ENCODE peak calls at places on chromosomes 16 and 17, in eight cellular contexts. One of them, this sample, is unnamed.

GRCh38 chr17:42775534-42776098 is 2.4 kb downstream of the VPS25 start:
- DNase-seq in uterus: no peak
- DNase-seq in HCT116: no peak
- DNase-seq in neuronal stem cell: no peak
- DNase-seq in left ventricle myocardium inferior: no peak
- DNase-seq in ovary: no peak
- DNase-seq in right atrium auricular region: no peak
- DNase-seq in CD8-positive, alpha-beta memory T cell: no peak
- DNase-seq in this sample: no peak

GRCh38 chr17:3845361-3845753 is 689 bp downstream of the NCBP3 start:
- DNase-seq in neuronal stem cell: no peak
- DNase-seq in left ventricle myocardium inferior: no peak
- DNase-seq in CD8-positive, alpha-beta memory T cell: peak; percentile 17
- DNase-seq in right atrium auricular region: no peak
- DNase-seq in ovary: no peak
- DNase-seq in uterus: no peak
- DNase-seq in HCT116: no peak
- DNase-seq in this sample: no peak

GRCh38 chr17:3528604-3529511 is 28.8 kb downstream of the TRPV3 start:
- DNase-seq in HCT116: no peak
- DNase-seq in left ventricle myocardium inferior: no peak
- DNase-seq in CD8-positive, alpha-beta memory T cell: no peak
- DNase-seq in uterus: no peak
- DNase-seq in right atrium auricular region: no peak
- DNase-seq in neuronal stem cell: no peak
- DNase-seq in ovary: no peak
- DNase-seq in this sample: no peak

GRCh38 chr16:84340305-84341040 is 27.9 kb upstream of the ATP2C2 start:
- DNase-seq in uterus: no peak
- DNase-seq in ovary: no peak
- DNase-seq in CD8-positive, alpha-beta memory T cell: no peak
- DNase-seq in left ventricle myocardium inferior: no peak
- DNase-seq in HCT116: no peak
- DNase-seq in right atrium auricular region: no peak
- DNase-seq in neuronal stem cell: no peak
- DNase-seq in this sample: peak; percentile 89

GRCh38 chr17:48814504-48814903 is 2.5 kb downstream of the TTLL6 start:
- DNase-seq in right atrium auricular region: peak; percentile 70
- DNase-seq in ovary: peak; percentile 50
- DNase-seq in uterus: no peak
- DNase-seq in CD8-positive, alpha-beta memory T cell: peak; percentile 50
- DNase-seq in left ventricle myocardium inferior: peak; percentile 35
- DNase-seq in HCT116: peak; percentile 60
- DNase-seq in neuronal stem cell: peak; percentile 57
- DNase-seq in this sample: peak; percentile 94

GRCh38 chr16:19148189-19148588 is 19.9 kb upstream of the SYT17 start:
- DNase-seq in right atrium auricular region: no peak
- DNase-seq in CD8-positive, alpha-beta memory T cell: no peak
- DNase-seq in neuronal stem cell: no peak
- DNase-seq in uterus: no peak
- DNase-seq in HCT116: no peak
- DNase-seq in left ventricle myocardium inferior: no peak
- DNase-seq in ovary: no peak
- DNase-seq in this sample: no peak

GRCh38 chr16:59046335-59046734 is 312.2 kb upstream of the GOT2 start:
- DNase-seq in uterus: no peak
- DNase-seq in left ventricle myocardium inferior: no peak
- DNase-seq in neuronal stem cell: no peak
- DNase-seq in right atrium auricular region: no peak
- DNase-seq in CD8-positive, alpha-beta memory T cell: no peak
- DNase-seq in HCT116: no peak
- DNase-seq in ovary: no peak
- DNase-seq in this sample: no peak

GRCh38 chr17:56909742-56910508 is 3.9 kb downstream of the TRIM25 start:
- DNase-seq in left ventricle myocardium inferior: no peak
- DNase-seq in ovary: no peak
- DNase-seq in uterus: peak; percentile 53
- DNase-seq in CD8-positive, alpha-beta memory T cell: no peak
- DNase-seq in HCT116: no peak
- DNase-seq in right atrium auricular region: peak; percentile 73
- DNase-seq in neuronal stem cell: no peak
- DNase-seq in this sample: no peak

GRCh38 chr17:35728551-35728950 is 2.9 kb upstream of the RASL10B start:
- DNase-seq in CD8-positive, alpha-beta memory T cell: no peak
- DNase-seq in uterus: no peak
- DNase-seq in ovary: no peak
- DNase-seq in HCT116: no peak
- DNase-seq in neuronal stem cell: no peak
- DNase-seq in left ventricle myocardium inferior: no peak
- DNase-seq in right atrium auricular region: peak; percentile 49
- DNase-seq in this sample: no peak

GRCh38 chr17:10875984-10876555 is 38.2 kb upstream of the PIRT start:
- DNase-seq in uterus: peak; percentile 23
- DNase-seq in right atrium auricular region: no peak
- DNase-seq in neuronal stem cell: peak; percentile 52
- DNase-seq in ovary: peak; percentile 28
- DNase-seq in CD8-positive, alpha-beta memory T cell: no peak
- DNase-seq in left ventricle myocardium inferior: no peak
- DNase-seq in HCT116: peak; percentile 36
- DNase-seq in this sample: peak; percentile 54

GRCh38 chr17:7294614-7295153 is at the start of gene YBX2:
- DNase-seq in left ventricle myocardium inferior: peak; percentile 64
- DNase-seq in uterus: no peak
- DNase-seq in ovary: peak; percentile 34
- DNase-seq in right atrium auricular region: no peak
- DNase-seq in CD8-positive, alpha-beta memory T cell: peak; percentile 65
- DNase-seq in neuronal stem cell: no peak
- DNase-seq in HCT116: peak; percentile 48
- DNase-seq in this sample: peak; percentile 95

GRCh38 chr17:43952351-43952723 is 1.4 kb downstream of the PYY start:
- DNase-seq in ovary: no peak
- DNase-seq in left ventricle myocardium inferior: no peak
- DNase-seq in neuronal stem cell: no peak
- DNase-seq in CD8-positive, alpha-beta memory T cell: no peak
- DNase-seq in HCT116: no peak
- DNase-seq in right atrium auricular region: no peak
- DNase-seq in uterus: no peak
- DNase-seq in this sample: no peak

GRCh38 chr16:70736454-70737376 is 50.9 kb upstream of the MTSS2 start:
- DNase-seq in CD8-positive, alpha-beta memory T cell: peak; percentile 22
- DNase-seq in uterus: no peak
- DNase-seq in HCT116: no peak
- DNase-seq in neuronal stem cell: no peak
- DNase-seq in ovary: no peak
- DNase-seq in right atrium auricular region: no peak
- DNase-seq in left ventricle myocardium inferior: no peak
- DNase-seq in this sample: no peak

GRCh38 chr16:24093049-24093448 is 163.1 kb upstream of the CACNG3 start:
- DNase-seq in neuronal stem cell: no peak
- DNase-seq in HCT116: no peak
- DNase-seq in right atrium auricular region: no peak
- DNase-seq in uterus: no peak
- DNase-seq in ovary: no peak
- DNase-seq in left ventricle myocardium inferior: no peak
- DNase-seq in CD8-positive, alpha-beta memory T cell: no peak
- DNase-seq in this sample: no peak

GRCh38 chr16:72664122-72664479 is 383.8 kb downstream of the ZFHX3 start:
- DNase-seq in neuronal stem cell: peak; percentile 5
- DNase-seq in left ventricle myocardium inferior: no peak
- DNase-seq in right atrium auricular region: no peak
- DNase-seq in uterus: no peak
- DNase-seq in ovary: no peak
- DNase-seq in CD8-positive, alpha-beta memory T cell: no peak
- DNase-seq in HCT116: no peak
- DNase-seq in this sample: no peak

GRCh38 chr16:66167564-66168291 is 198.8 kb upstream of the CDH5 start:
- DNase-seq in CD8-positive, alpha-beta memory T cell: no peak
- DNase-seq in ovary: no peak
- DNase-seq in right atrium auricular region: peak; percentile 58
- DNase-seq in HCT116: no peak
- DNase-seq in neuronal stem cell: no peak
- DNase-seq in left ventricle myocardium inferior: no peak
- DNase-seq in uterus: no peak
- DNase-seq in this sample: peak; percentile 40

GRCh38 chr16:67534420-67534819 is 5.8 kb downstream of the RIPOR1 start:
- DNase-seq in ovary: no peak
- DNase-seq in neuronal stem cell: no peak
- DNase-seq in right atrium auricular region: no peak
- DNase-seq in CD8-positive, alpha-beta memory T cell: no peak
- DNase-seq in HCT116: no peak
- DNase-seq in left ventricle myocardium inferior: no peak
- DNase-seq in uterus: no peak
- DNase-seq in this sample: no peak

GRCh38 chr16:3612510-3613466 is 1.4 kb upstream of the SLX4 start:
- DNase-seq in ovary: peak; percentile 14
- DNase-seq in HCT116: no peak
- DNase-seq in neuronal stem cell: no peak
- DNase-seq in CD8-positive, alpha-beta memory T cell: no peak
- DNase-seq in uterus: no peak
- DNase-seq in right atrium auricular region: no peak
- DNase-seq in left ventricle myocardium inferior: no peak
- DNase-seq in this sample: no peak

GRCh38 chr16:87970206-87970605 is 19.0 kb downstream of the BANP start:
- DNase-seq in uterus: no peak
- DNase-seq in left ventricle myocardium inferior: no peak
- DNase-seq in CD8-positive, alpha-beta memory T cell: no peak
- DNase-seq in ovary: no peak
- DNase-seq in HCT116: no peak
- DNase-seq in right atrium auricular region: no peak
- DNase-seq in neuronal stem cell: no peak
- DNase-seq in this sample: no peak

GRCh38 chr17:19460695-19461094 is 49.7 kb downstream of the RNF112 start:
- DNase-seq in uterus: peak; percentile 72
- DNase-seq in ovary: no peak
- DNase-seq in left ventricle myocardium inferior: no peak
- DNase-seq in neuronal stem cell: no peak
- DNase-seq in CD8-positive, alpha-beta memory T cell: no peak
- DNase-seq in right atrium auricular region: no peak
- DNase-seq in HCT116: no peak
- DNase-seq in this sample: no peak

GRCh38 chr17:73419896-73420295 is 108.1 kb upstream of the CDC42EP4 start:
- DNase-seq in uterus: no peak
- DNase-seq in CD8-positive, alpha-beta memory T cell: no peak
- DNase-seq in right atrium auricular region: no peak
- DNase-seq in left ventricle myocardium inferior: no peak
- DNase-seq in neuronal stem cell: no peak
- DNase-seq in HCT116: no peak
- DNase-seq in ovary: no peak
- DNase-seq in this sample: no peak

GRCh38 chr16:11800385-11800718 is 3.3 kb upstream of the ZC3H7A start:
- DNase-seq in neuronal stem cell: no peak
- DNase-seq in uterus: no peak
- DNase-seq in right atrium auricular region: no peak
- DNase-seq in ovary: no peak
- DNase-seq in left ventricle myocardium inferior: no peak
- DNase-seq in CD8-positive, alpha-beta memory T cell: no peak
- DNase-seq in HCT116: no peak
- DNase-seq in this sample: no peak

GRCh38 chr17:49851387-49852291 is 3.8 kb upstream of the TAC4 start:
- DNase-seq in HCT116: no peak
- DNase-seq in left ventricle myocardium inferior: peak; percentile 81
- DNase-seq in right atrium auricular region: peak; percentile 71
- DNase-seq in neuronal stem cell: peak; percentile 72
- DNase-seq in ovary: peak; percentile 61
- DNase-seq in uterus: peak; percentile 50
- DNase-seq in CD8-positive, alpha-beta memory T cell: peak; percentile 67
- DNase-seq in this sample: peak; percentile 83

GRCh38 chr17:1475321-1475854 is 17.1 kb downstream of the MYO1C start:
- DNase-seq in ovary: no peak
- DNase-seq in uterus: no peak
- DNase-seq in HCT116: no peak
- DNase-seq in left ventricle myocardium inferior: no peak
- DNase-seq in neuronal stem cell: no peak
- DNase-seq in right atrium auricular region: no peak
- DNase-seq in CD8-positive, alpha-beta memory T cell: no peak
- DNase-seq in this sample: no peak
- H3K36me3 ChIP-seq in ovary: no peaks in the 10 kb centered on the region
- H3K36me3 ChIP-seq in uterus: no peaks in the 10 kb centered on the region
- H3K36me3 ChIP-seq in HCT116: peaks cover 26% of the 10 kb centered on the region
- H3K36me3 ChIP-seq in left ventricle myocardium inferior: peaks cover 100% of the 10 kb centered on the region
- H3K36me3 ChIP-seq in neuronal stem cell: peaks cover 51% of the 10 kb centered on the region
- H3K36me3 ChIP-seq in right atrium auricular region: peaks cover 93% of the 10 kb centered on the region
- H3K36me3 ChIP-seq in CD8-positive, alpha-beta memory T cell: no peaks in the 10 kb centered on the region
- H3K36me3 ChIP-seq in this sample: peaks cover 8% of the 10 kb centered on the region

DNA sequence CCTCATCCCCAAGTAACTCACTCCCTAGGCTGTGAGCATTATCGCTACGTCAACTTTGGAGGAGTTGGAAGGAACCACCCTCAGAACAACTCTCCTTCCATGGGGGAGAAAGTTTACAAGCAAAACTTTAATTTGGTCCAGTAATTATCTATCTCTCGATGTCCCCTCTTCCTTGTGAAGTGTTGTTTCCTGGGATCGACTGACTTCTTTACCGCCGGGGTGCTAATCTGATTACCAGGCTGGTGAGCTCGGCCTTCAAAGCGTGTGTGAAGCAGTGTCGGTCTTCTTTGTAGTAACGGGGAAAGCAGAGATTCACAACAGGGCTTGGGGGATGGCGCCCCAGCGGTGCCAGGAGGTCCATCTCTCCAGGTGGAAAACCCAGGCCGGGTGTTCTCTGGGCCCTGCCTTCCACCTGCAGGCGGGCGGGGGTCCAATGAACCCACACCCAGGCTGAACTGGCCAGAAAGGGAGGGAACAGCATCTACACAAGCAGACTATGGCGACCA is 14.5 kb upstream of the FOXF1 start:
- DNase-seq in uterus: no peak
- DNase-seq in left ventricle myocardium inferior: no peak
- DNase-seq in ovary: no peak
- DNase-seq in CD8-positive, alpha-beta memory T cell: no peak
- DNase-seq in HCT116: no peak
- DNase-seq in neuronal stem cell: no peak
- DNase-seq in right atrium auricular region: no peak
- DNase-seq in this sample: no peak
- H3K4me1 ChIP-seq in uterus: no peaks in the 10 kb centered on the region
- H3K4me1 ChIP-seq in left ventricle myocardium inferior: peaks cover 33% of the 10 kb centered on the region
- H3K4me1 ChIP-seq in ovary: no peaks in the 10 kb centered on the region
- H3K4me1 ChIP-seq in CD8-positive, alpha-beta memory T cell: no peaks in the 10 kb centered on the region
- H3K4me1 ChIP-seq in HCT116: no peaks in the 10 kb centered on the region
- H3K4me1 ChIP-seq in neuronal stem cell: no peaks in the 10 kb centered on the region
- H3K4me1 ChIP-seq in right atrium auricular region: peaks cover 25% of the 10 kb centered on the region
- H3K4me1 ChIP-seq in this sample: no peaks in the 10 kb centered on the region

DNA sequence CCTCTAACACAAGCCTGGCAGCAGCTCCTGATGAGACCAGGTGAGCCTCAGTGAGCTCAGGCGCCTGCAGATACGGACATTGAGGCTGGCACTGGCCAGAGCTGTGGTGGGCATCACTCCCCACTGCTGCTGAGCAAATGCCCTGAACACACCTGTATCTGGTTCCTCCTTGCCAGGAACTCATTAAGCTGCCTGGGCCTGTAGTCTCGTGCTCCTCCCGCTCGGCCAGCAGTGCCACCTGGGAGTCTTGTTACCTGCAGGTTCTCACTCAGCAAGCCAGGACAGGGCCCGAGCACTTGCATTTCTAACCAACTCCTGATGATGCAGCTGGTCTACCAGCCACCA is 13.3 kb downstream of the EIF4A3 start:
- DNase-seq in CD8-positive, alpha-beta memory T cell: no peak
- DNase-seq in neuronal stem cell: no peak
- DNase-seq in right atrium auricular region: no peak
- DNase-seq in HCT116: no peak
- DNase-seq in left ventricle myocardium inferior: no peak
- DNase-seq in uterus: no peak
- DNase-seq in ovary: no peak
- DNase-seq in this sample: no peak
- H3K36me3 ChIP-seq in CD8-positive, alpha-beta memory T cell: peaks cover 18% of the 10 kb centered on the region
- H3K36me3 ChIP-seq in neuronal stem cell: peaks cover 37% of the 10 kb centered on the region
- H3K36me3 ChIP-seq in right atrium auricular region: peaks cover 54% of the 10 kb centered on the region
- H3K36me3 ChIP-seq in HCT116: peaks cover 51% of the 10 kb centered on the region
- H3K36me3 ChIP-seq in left ventricle myocardium inferior: peaks cover 57% of the 10 kb centered on the region
- H3K36me3 ChIP-seq in uterus: no peaks in the 10 kb centered on the region
- H3K36me3 ChIP-seq in ovary: peaks cover 2% of the 10 kb centered on the region
- H3K36me3 ChIP-seq in this sample: peaks cover 8% of the 10 kb centered on the region

GRCh38 chr16:1422076-1422475 is 1.5 kb upstream of the UQCC4 start:
- DNase-seq in HCT116: no peak
- DNase-seq in left ventricle myocardium inferior: no peak
- DNase-seq in CD8-positive, alpha-beta memory T cell: no peak
- DNase-seq in right atrium auricular region: no peak
- DNase-seq in ovary: no peak
- DNase-seq in neuronal stem cell: no peak
- DNase-seq in uterus: no peak
- DNase-seq in this sample: no peak
- H3K4me1 ChIP-seq in HCT116: peaks cover 20% of the 10 kb centered on the region
- H3K4me1 ChIP-seq in left ventricle myocardium inferior: peaks cover 38% of the 10 kb centered on the region
- H3K4me1 ChIP-seq in CD8-positive, alpha-beta memory T cell: peaks cover 11% of the 10 kb centered on the region
- H3K4me1 ChIP-seq in right atrium auricular region: peaks cover 17% of the 10 kb centered on the region
- H3K4me1 ChIP-seq in ovary: peaks cover 4% of the 10 kb centered on the region
- H3K4me1 ChIP-seq in neuronal stem cell: peaks cover 3% of the 10 kb centered on the region
- H3K4me1 ChIP-seq in uterus: no peaks in the 10 kb centered on the region
- H3K4me1 ChIP-seq in this sample: peaks cover 9% of the 10 kb centered on the region